ENCODE peak calls at places on chromosome 11, in ten cellular contexts. One of them, this sample, is unnamed.

GRCh38 chr11:9639099-9639498 is 24.8 kb upstream of the SWAP70 start:
- DNase-seq in H7: no peak
- DNase-seq in A673: no peak
- DNase-seq in suprapubic skin: peak; percentile 80
- DNase-seq in CD4-positive, alpha-beta memory T cell: no peak
- DNase-seq in GM03348: no peak
- DNase-seq in occipital lobe: no peak
- DNase-seq in NCI-H1092: no peak
- DNase-seq in body of pancreas: peak; percentile 19
- DNase-seq in NCI-H2171: no peak
- DNase-seq in this sample: peak; percentile 6

GRCh38 chr11:66616379-66617147 is at the start of gene RBM14:
- DNase-seq in H7: peak; percentile 100
- DNase-seq in A673: peak; percentile 100
- DNase-seq in suprapubic skin: peak; percentile 100
- DNase-seq in CD4-positive, alpha-beta memory T cell: peak; percentile 99
- DNase-seq in GM03348: peak; percentile 100
- DNase-seq in occipital lobe: peak; percentile 98
- DNase-seq in NCI-H1092: peak; percentile 100
- DNase-seq in body of pancreas: peak; percentile 99
- DNase-seq in NCI-H2171: peak; percentile 98
- DNase-seq in this sample: peak; percentile 96

GRCh38 chr11:46557684-46558151 is 36.1 kb downstream of the AMBRA1 start:
- DNase-seq in H7: no peak
- DNase-seq in A673: no peak
- DNase-seq in suprapubic skin: no peak
- DNase-seq in CD4-positive, alpha-beta memory T cell: no peak
- DNase-seq in GM03348: no peak
- DNase-seq in occipital lobe: no peak
- DNase-seq in NCI-H1092: no peak
- DNase-seq in body of pancreas: no peak
- DNase-seq in NCI-H2171: no peak
- DNase-seq in this sample: no peak

GRCh38 chr11:71248656-71249055 is 3.7 kb downstream of the SHANK2 start:
- DNase-seq in H7: no peak
- DNase-seq in A673: no peak
- DNase-seq in suprapubic skin: peak; percentile 43
- DNase-seq in CD4-positive, alpha-beta memory T cell: no peak
- DNase-seq in GM03348: no peak
- DNase-seq in occipital lobe: no peak
- DNase-seq in NCI-H1092: no peak
- DNase-seq in body of pancreas: no peak
- DNase-seq in NCI-H2171: no peak
- DNase-seq in this sample: no peak

GRCh38 chr11:22680628-22681027 is 14.2 kb downstream of the GAS2 start:
- DNase-seq in H7: no peak
- DNase-seq in A673: no peak
- DNase-seq in suprapubic skin: no peak
- DNase-seq in CD4-positive, alpha-beta memory T cell: no peak
- DNase-seq in GM03348: no peak
- DNase-seq in occipital lobe: no peak
- DNase-seq in NCI-H1092: no peak
- DNase-seq in body of pancreas: peak; percentile 37
- DNase-seq in NCI-H2171: no peak
- DNase-seq in this sample: no peak

GRCh38 chr11:47010192-47010591 is 73.6 kb downstream of the CSTPP1 start:
- DNase-seq in H7: no peak
- DNase-seq in A673: no peak
- DNase-seq in suprapubic skin: no peak
- DNase-seq in CD4-positive, alpha-beta memory T cell: no peak
- DNase-seq in GM03348: no peak
- DNase-seq in occipital lobe: no peak
- DNase-seq in NCI-H1092: no peak
- DNase-seq in body of pancreas: peak; percentile 17
- DNase-seq in NCI-H2171: no peak
- DNase-seq in this sample: no peak

GRCh38 chr11:45176996-45177395 is 30.6 kb downstream of the PRDM11 start:
- DNase-seq in H7: no peak
- DNase-seq in A673: peak; percentile 49
- DNase-seq in suprapubic skin: no peak
- DNase-seq in CD4-positive, alpha-beta memory T cell: no peak
- DNase-seq in GM03348: no peak
- DNase-seq in occipital lobe: no peak
- DNase-seq in NCI-H1092: no peak
- DNase-seq in body of pancreas: no peak
- DNase-seq in NCI-H2171: peak; percentile 35
- DNase-seq in this sample: no peak

GRCh38 chr11:130783322-130783721 is 133.0 kb downstream of the SNX19 start:
- DNase-seq in H7: no peak
- DNase-seq in A673: peak; percentile 55
- DNase-seq in suprapubic skin: no peak
- DNase-seq in CD4-positive, alpha-beta memory T cell: no peak
- DNase-seq in GM03348: no peak
- DNase-seq in occipital lobe: no peak
- DNase-seq in NCI-H1092: no peak
- DNase-seq in body of pancreas: no peak
- DNase-seq in NCI-H2171: no peak
- DNase-seq in this sample: no peak

GRCh38 chr11:19102521-19102900 is 14.5 kb upstream of the ZDHHC13 start:
- DNase-seq in H7: no peak
- DNase-seq in A673: no peak
- DNase-seq in suprapubic skin: no peak
- DNase-seq in CD4-positive, alpha-beta memory T cell: no peak
- DNase-seq in GM03348: no peak
- DNase-seq in occipital lobe: no peak
- DNase-seq in NCI-H1092: no peak
- DNase-seq in body of pancreas: peak; percentile 34
- DNase-seq in NCI-H2171: no peak
- DNase-seq in this sample: no peak

GRCh38 chr11:78065239-78065638 is 1.6 kb downstream of the THRSP start:
- DNase-seq in H7: no peak
- DNase-seq in A673: no peak
- DNase-seq in suprapubic skin: no peak
- DNase-seq in CD4-positive, alpha-beta memory T cell: no peak
- DNase-seq in GM03348: no peak
- DNase-seq in occipital lobe: no peak
- DNase-seq in NCI-H1092: no peak
- DNase-seq in body of pancreas: no peak
- DNase-seq in NCI-H2171: no peak
- DNase-seq in this sample: no peak

GRCh38 chr11:45646275-45646970 is 19.0 kb downstream of the CHST1 start:
- DNase-seq in H7: peak; percentile 60
- DNase-seq in A673: peak; percentile 59
- DNase-seq in suprapubic skin: peak; percentile 32
- DNase-seq in CD4-positive, alpha-beta memory T cell: peak; percentile 39
- DNase-seq in GM03348: no peak
- DNase-seq in occipital lobe: no peak
- DNase-seq in NCI-H1092: no peak
- DNase-seq in body of pancreas: no peak
- DNase-seq in NCI-H2171: no peak
- DNase-seq in this sample: no peak

GRCh38 chr11:101126551-101127347 is 2.9 kb downstream of the PGR start:
- DNase-seq in H7: peak; percentile 58
- DNase-seq in A673: peak; percentile 3
- DNase-seq in suprapubic skin: peak; percentile 78
- DNase-seq in CD4-positive, alpha-beta memory T cell: no peak
- DNase-seq in GM03348: peak; percentile 10
- DNase-seq in occipital lobe: no peak
- DNase-seq in NCI-H1092: no peak
- DNase-seq in body of pancreas: peak; percentile 2
- DNase-seq in NCI-H2171: no peak
- DNase-seq in this sample: no peak

GRCh38 chr11:131770801-131771200 is 400.4 kb downstream of the NTM start:
- DNase-seq in H7: no peak
- DNase-seq in A673: no peak
- DNase-seq in suprapubic skin: no peak
- DNase-seq in CD4-positive, alpha-beta memory T cell: no peak
- DNase-seq in GM03348: no peak
- DNase-seq in occipital lobe: no peak
- DNase-seq in NCI-H1092: no peak
- DNase-seq in body of pancreas: no peak
- DNase-seq in NCI-H2171: no peak
- DNase-seq in this sample: no peak

GRCh38 chr11:66326261-66327111 is 9.6 kb upstream of the CD248 start:
- DNase-seq in H7: peak; percentile 57
- DNase-seq in A673: no peak
- DNase-seq in suprapubic skin: no peak
- DNase-seq in CD4-positive, alpha-beta memory T cell: no peak
- DNase-seq in GM03348: peak; percentile 68
- DNase-seq in occipital lobe: no peak
- DNase-seq in NCI-H1092: no peak
- DNase-seq in body of pancreas: no peak
- DNase-seq in NCI-H2171: no peak
- DNase-seq in this sample: no peak

GRCh38 chr11:100719362-100719761 is 32.3 kb downstream of the ARHGAP42 start:
- DNase-seq in H7: peak; percentile 29
- DNase-seq in A673: no peak
- DNase-seq in suprapubic skin: no peak
- DNase-seq in CD4-positive, alpha-beta memory T cell: no peak
- DNase-seq in GM03348: no peak
- DNase-seq in occipital lobe: no peak
- DNase-seq in NCI-H1092: peak; percentile 88
- DNase-seq in body of pancreas: peak; percentile 16
- DNase-seq in NCI-H2171: no peak
- DNase-seq in this sample: peak; percentile 15

GRCh38 chr11:61305417-61305816 is 10.3 kb upstream of the VWCE start:
- DNase-seq in H7: no peak
- DNase-seq in A673: no peak
- DNase-seq in suprapubic skin: no peak
- DNase-seq in CD4-positive, alpha-beta memory T cell: no peak
- DNase-seq in GM03348: no peak
- DNase-seq in occipital lobe: no peak
- DNase-seq in NCI-H1092: no peak
- DNase-seq in body of pancreas: no peak
- DNase-seq in NCI-H2171: no peak
- DNase-seq in this sample: no peak

GRCh38 chr11:111448420-111448819 is 63.8 kb downstream of the BTG4 start:
- DNase-seq in H7: no peak
- DNase-seq in A673: no peak
- DNase-seq in suprapubic skin: peak; percentile 60
- DNase-seq in CD4-positive, alpha-beta memory T cell: no peak
- DNase-seq in GM03348: no peak
- DNase-seq in occipital lobe: no peak
- DNase-seq in NCI-H1092: no peak
- DNase-seq in body of pancreas: no peak
- DNase-seq in NCI-H2171: no peak
- DNase-seq in this sample: no peak

GRCh38 chr11:76232026-76232665 is 25.8 kb upstream of the WNT11 start:
- DNase-seq in H7: no peak
- DNase-seq in A673: no peak
- DNase-seq in suprapubic skin: no peak
- DNase-seq in CD4-positive, alpha-beta memory T cell: peak; percentile 72
- DNase-seq in GM03348: no peak
- DNase-seq in occipital lobe: no peak
- DNase-seq in NCI-H1092: no peak
- DNase-seq in body of pancreas: no peak
- DNase-seq in NCI-H2171: no peak
- DNase-seq in this sample: no peak

GRCh38 chr11:130198292-130198691 is 38.7 kb downstream of the ST14 start:
- DNase-seq in H7: no peak
- DNase-seq in A673: no peak
- DNase-seq in suprapubic skin: no peak
- DNase-seq in CD4-positive, alpha-beta memory T cell: no peak
- DNase-seq in GM03348: no peak
- DNase-seq in occipital lobe: no peak
- DNase-seq in NCI-H1092: no peak
- DNase-seq in body of pancreas: no peak
- DNase-seq in NCI-H2171: no peak
- DNase-seq in this sample: no peak

GRCh38 chr11:76721755-76722677 is 51.5 kb upstream of the LRRC32 start:
- DNase-seq in H7: peak; percentile 88
- DNase-seq in A673: peak; percentile 93
- DNase-seq in suprapubic skin: peak; percentile 90
- DNase-seq in CD4-positive, alpha-beta memory T cell: peak; percentile 57
- DNase-seq in GM03348: peak; percentile 90
- DNase-seq in occipital lobe: peak; percentile 72
- DNase-seq in NCI-H1092: peak; percentile 81
- DNase-seq in body of pancreas: peak; percentile 86
- DNase-seq in NCI-H2171: peak; percentile 41
- DNase-seq in this sample: peak; percentile 33

GRCh38 chr11:12692238-12693074 is 18.2 kb downstream of the TEAD1 start:
- DNase-seq in H7: no peak
- DNase-seq in A673: peak; percentile 75
- DNase-seq in suprapubic skin: peak; percentile 87
- DNase-seq in CD4-positive, alpha-beta memory T cell: no peak
- DNase-seq in GM03348: peak; percentile 75
- DNase-seq in occipital lobe: peak; percentile 34
- DNase-seq in NCI-H1092: peak; percentile 49
- DNase-seq in body of pancreas: peak; percentile 97
- DNase-seq in NCI-H2171: no peak
- DNase-seq in this sample: peak; percentile 23

GRCh38 chr11:126424471-126425039 is 69.1 kb downstream of the ST3GAL4 start:
- DNase-seq in H7: no peak
- DNase-seq in A673: no peak
- DNase-seq in suprapubic skin: no peak
- DNase-seq in CD4-positive, alpha-beta memory T cell: no peak
- DNase-seq in GM03348: no peak
- DNase-seq in occipital lobe: no peak
- DNase-seq in NCI-H1092: no peak
- DNase-seq in body of pancreas: no peak
- DNase-seq in NCI-H2171: no peak
- DNase-seq in this sample: no peak

GRCh38 chr11:60498399-60498798 is 5.8 kb downstream of the MS4A12 start:
- DNase-seq in H7: no peak
- DNase-seq in A673: no peak
- DNase-seq in suprapubic skin: no peak
- DNase-seq in CD4-positive, alpha-beta memory T cell: no peak
- DNase-seq in GM03348: no peak
- DNase-seq in occipital lobe: no peak
- DNase-seq in NCI-H1092: no peak
- DNase-seq in body of pancreas: no peak
- DNase-seq in NCI-H2171: no peak
- DNase-seq in this sample: no peak